ENCODE peak calls at places on chromosomes 5 and 9, in four cellular contexts. O is lower lobe of right lung, P is nephron progenitor cell, I is GM12878. H is an unnamed sample.

GRCh38 chr5:75510836-75511434 is 494 bp downstream of the CERT1 start:
- DNase-seq in O (peak), P (peak), I (no peak), H (peak)

GRCh38 chr9:75866273-75866871 is 24.1 kb upstream of the PCSK5 start:
- DNase-seq in O (no peak), P (peak), I (no peak), H (peak)

GRCh38 chr9:13110766-13111400 is 168.6 kb downstream of the MPDZ start:
- DNase-seq in O (no peak), P (no peak), I (no peak), H (no peak)

GRCh38 chr9:11269036-11269435 is 656.2 kb upstream of the PTPRD start:
- DNase-seq in O (no peak), P (no peak), I (no peak), H (no peak)

GRCh38 chr9:35905912-35906679 is at the start of gene HRCT1:
- DNase-seq in O (peak), P (no peak), I (no peak), H (no peak)

GRCh38 chr5:71013575-71013974 is 11.6 kb downstream of the NAIP start:
- DNase-seq in O (no peak), P (no peak), I (no peak), H (no peak)

GRCh38 chr9:129676970-129677369 is 11.5 kb downstream of the PRRX2 start:
- DNase-seq in O (no peak), P (no peak), I (no peak), H (no peak)

GRCh38 chr5:59328801-59329296 is 564.7 kb downstream of the PDE4D start:
- DNase-seq in O (no peak), P (no peak), I (no peak), H (no peak)

GRCh38 chr5:167918492-167919267 is 372.8 kb upstream of the WWC1 start:
- DNase-seq in O (no peak), P (peak), I (no peak), H (no peak)

GRCh38 chr5:72320022-72320898 is at the start of the genes MRPS27 and PTCD2:
- DNase-seq in O (peak), P (peak), I (peak), H (peak)

GRCh38 chr9:134251296-134251695 is 75.0 kb upstream of the RXRA start:
- DNase-seq in O (no peak), P (no peak), I (no peak), H (no peak)

GRCh38 chr9:134566196-134566822 is 75.3 kb upstream of the COL5A1 start:
- DNase-seq in O (no peak), P (no peak), I (no peak), H (no peak)

GRCh38 chr5:10534491-10535236 is 29.2 kb upstream of the ANKRD33B start:
- DNase-seq in O (no peak), P (no peak), I (no peak), H (no peak)

GRCh38 chr5:141084487-141084989 is 9.9 kb upstream of the PCDHB2 start:
- DNase-seq in O (no peak), P (peak), I (no peak), H (peak)

GRCh38 chr9:38205279-38205678 is 136.3 kb upstream of the SHB start:
- DNase-seq in O (no peak), P (no peak), I (no peak), H (no peak)

GRCh38 chr5:125485003-125485641 is 738.7 kb upstream of the ZNF608 start:
- DNase-seq in O (no peak), P (peak), I (no peak), H (no peak)

GRCh38 chr9:99118782-99119466 is 14.0 kb downstream of the TGFBR1 start:
- DNase-seq in O (no peak), P (no peak), I (peak), H (no peak)

GRCh38 chr5:30749971-30750370 is 443.5 kb upstream of the CDH6 start:
- DNase-seq in O (no peak), P (no peak), I (no peak), H (no peak)

GRCh38 chr5:53733853-53734252 is 173.4 kb downstream of the NDUFS4 start:
- DNase-seq in O (no peak), P (no peak), I (no peak), H (no peak)

GRCh38 chr5:17359451-17359965 is 138.5 kb upstream of the TAF11L2 start:
- DNase-seq in O (no peak), P (no peak), I (no peak), H (no peak)

GRCh38 chr9:135076143-135076875 is 11.2 kb upstream of the OLFM1 start:
- DNase-seq in O (no peak), P (no peak), I (no peak), H (no peak)

GRCh38 chr5:153782589-153783238 is 256.0 kb downstream of the FAM114A2 start:
- DNase-seq in O (no peak), P (no peak), I (no peak), H (peak)

GRCh38 chr5:26881901-26882300 is 156.5 kb downstream of the CDH9 start:
- DNase-seq in O (no peak), P (no peak), I (no peak), H (no peak)

GRCh38 chr9:95773061-95773433 is 102.4 kb upstream of the ERCC6L2 start:
- DNase-seq in O (no peak), P (no peak), I (no peak), H (no peak)

GRCh38 chr9:95770653-95771131 is 104.8 kb upstream of the ERCC6L2 start:
- DNase-seq in O (no peak), P (peak), I (no peak), H (no peak)

GRCh38 chr9:95771556-95772280 is 103.8 kb upstream of the ERCC6L2 start:
- DNase-seq in O (no peak), P (peak), I (no peak), H (no peak)

GRCh38 chr9:95769909-95770433 is 105.5 kb upstream of the ERCC6L2 start:
- DNase-seq in O (no peak), P (no peak), I (no peak), H (no peak)

GRCh38 chr9:95772320-95773060 is 103.0 kb upstream of the ERCC6L2 start:
- DNase-seq in O (no peak), P (peak), I (no peak), H (peak)
- TF ChIP-seq CTCF in O (no peak), P (no peak), I (no peak), H (no peak)

GRCh38 chr9:137279741-137280477 is 2.4 kb downstream of the TOR4A start:
- DNase-seq in O (peak), P (no peak), I (no peak), H (no peak)

GRCh38 chr9:137278061-137278912 is 761 bp downstream of the TOR4A start:
- DNase-seq in O (peak), P (no peak), I (no peak), H (peak)

GRCh38 chr9:137281345-137282116 is 4.0 kb downstream of the TOR4A start:
- DNase-seq in O (no peak), P (peak), I (no peak), H (peak)

GRCh38 chr9:137278913-137279711 is 1.6 kb downstream of the TOR4A start:
- DNase-seq in O (peak), P (no peak), I (no peak), H (no peak)

DNA sequence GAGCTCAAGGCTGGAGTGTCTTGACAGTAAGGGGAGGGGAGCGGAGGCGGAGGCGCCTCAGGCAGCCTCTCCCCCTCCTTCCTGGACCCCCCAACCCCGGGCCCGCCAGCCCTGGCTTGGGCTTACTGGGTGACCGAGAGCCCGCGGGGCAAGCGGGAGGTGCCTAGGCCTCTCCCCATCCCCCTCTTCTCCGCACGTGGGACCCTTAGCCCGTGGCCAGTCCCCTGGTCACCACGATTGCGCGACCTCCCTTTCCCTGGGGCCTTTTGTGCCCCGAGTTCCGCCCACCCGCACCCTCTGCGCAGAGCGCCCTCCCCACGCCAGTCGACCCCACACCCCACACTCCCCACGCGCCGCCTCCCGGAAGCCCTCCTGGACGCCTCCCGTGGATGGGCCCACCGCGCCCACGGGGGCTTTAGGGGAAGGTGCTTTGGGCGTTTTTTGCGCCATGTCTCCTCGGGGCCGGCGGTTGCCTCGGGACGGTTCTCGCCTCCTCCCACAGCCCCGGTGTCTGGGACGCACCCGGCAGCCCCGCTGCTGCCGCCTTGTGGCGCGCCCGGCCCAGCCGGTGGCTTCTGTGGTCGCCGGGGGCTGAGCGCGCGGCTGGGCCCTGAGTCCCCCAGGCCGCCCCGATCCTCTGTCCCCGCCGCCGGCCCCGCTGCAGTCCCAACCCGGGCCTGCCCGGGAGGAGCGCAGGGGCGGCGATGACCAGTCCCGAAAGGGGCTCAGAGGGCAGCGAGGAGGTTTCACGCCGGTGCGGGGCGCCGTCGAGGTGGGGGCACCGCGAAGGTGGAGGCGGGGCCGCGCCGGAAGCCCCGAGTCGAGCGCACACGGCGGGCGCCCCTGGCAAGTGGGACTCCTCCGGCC is 3.2 kb downstream of the TOR4A start:
- DNase-seq in O (peak), P (peak), I (no peak), H (peak)
- TF ChIP-seq CTCF in O (peak), P (peak), I (peak), H (peak)

DNA sequence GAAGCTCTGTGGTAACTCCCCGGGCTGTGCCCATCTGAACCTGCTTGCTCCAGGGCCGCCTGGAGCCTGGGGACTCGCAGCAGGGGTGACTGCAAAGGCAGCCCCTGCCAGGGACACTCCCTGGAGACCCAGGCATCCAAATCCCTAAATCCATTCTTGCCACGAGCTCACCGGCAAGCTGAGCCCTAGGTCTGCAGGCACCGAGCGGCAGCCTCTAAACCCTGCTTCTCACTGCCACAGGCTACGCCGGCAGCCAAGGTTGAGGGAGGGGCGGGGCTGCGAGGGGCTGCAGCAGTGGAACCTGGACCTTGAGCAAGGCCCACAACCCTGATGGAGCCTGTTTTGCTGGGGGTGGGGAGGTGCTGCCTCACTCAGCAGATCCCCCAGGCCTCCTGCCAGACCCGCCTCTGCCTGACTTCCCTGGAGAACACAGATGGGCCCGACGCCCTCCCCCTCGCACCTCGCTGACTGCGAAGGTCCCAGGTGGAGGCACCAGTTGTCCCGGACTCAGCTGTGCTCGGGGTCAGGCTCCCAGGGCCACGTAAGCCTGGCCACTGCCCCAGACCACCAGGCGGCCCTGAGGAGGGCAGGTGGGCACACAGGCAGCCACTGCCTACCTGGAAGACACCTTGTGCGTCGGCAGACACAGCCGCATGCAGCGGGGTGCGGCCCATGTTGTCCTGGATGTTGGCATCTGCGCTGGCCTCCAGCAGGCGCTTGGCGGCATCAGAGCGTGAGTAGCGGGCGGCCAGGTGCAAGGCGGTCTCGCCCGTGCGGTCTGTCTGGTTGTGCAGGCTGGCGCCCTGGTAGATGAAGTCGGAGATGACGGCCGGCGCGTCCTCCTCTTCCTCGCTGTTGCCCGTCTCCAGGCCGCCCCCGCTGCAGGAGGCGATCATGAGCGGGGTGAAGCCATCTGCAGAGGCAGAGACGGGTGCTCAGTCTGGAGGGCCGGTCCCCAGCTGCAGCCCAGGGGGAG is 17.4 kb upstream of the SEC16A start:
- DNase-seq in O (no peak), P (no peak), I (no peak), H (no peak)
- TF ChIP-seq CTCF in O (no peak), P (no peak), I (no peak), H (no peak)

DNA sequence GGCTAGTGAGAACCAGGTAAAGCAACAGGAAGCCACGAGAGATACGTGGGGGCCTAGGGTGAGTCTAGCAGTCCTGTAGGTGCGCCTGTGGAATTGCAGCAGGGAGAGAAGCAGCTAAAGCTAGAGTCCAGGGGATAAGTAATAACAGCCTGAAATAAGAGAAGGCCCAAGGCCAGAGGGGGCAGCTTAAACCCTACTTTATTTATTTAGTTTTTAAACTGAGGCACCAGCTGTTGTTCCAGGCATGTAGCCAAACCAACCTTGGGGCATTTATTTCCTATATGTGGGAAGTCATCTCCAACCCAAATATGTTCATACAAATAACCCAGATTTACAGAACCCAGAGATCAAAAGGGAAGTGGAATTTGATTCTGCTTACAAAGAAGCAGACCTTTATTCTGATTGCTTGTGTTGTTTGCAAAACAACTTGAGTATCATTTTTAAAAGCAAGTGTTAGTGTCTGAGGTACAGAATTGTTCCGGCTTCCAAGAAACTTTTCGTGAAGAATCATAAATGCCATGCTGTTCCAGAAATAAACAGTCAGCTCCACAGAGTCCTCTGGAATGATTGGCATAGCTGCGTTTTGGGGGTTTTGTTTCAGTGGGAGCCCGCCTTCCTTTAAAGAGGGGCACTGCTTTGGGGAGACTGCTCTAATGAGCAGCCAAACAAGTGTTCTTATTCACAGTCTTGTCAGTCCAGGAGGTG is 93.3 kb downstream of the GLDC start:
- DNase-seq in O (no peak), P (no peak), I (no peak), H (no peak)
- TF ChIP-seq CTCF in O (no peak), P (no peak), I (no peak), H (no peak)

DNA sequence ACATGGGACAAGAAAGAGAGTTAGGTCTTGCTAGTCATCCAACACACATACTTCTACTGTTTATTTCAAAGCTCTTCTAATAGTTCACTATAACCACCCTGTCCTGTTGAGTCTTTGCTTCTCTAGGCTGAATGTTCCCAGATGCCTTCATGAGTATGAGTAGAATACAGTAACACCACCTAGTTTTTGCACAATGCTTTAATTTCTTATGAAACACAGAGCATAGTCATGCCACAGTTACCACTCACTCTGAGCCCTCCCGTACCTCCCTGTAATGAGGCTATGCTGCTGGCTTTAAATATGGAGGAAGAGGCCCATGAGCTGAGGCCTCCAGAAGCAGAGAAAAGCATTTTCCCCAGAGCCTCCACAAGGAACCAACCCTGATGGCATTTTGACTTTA is 75.0 kb upstream of the SLC1A3 start:
- DNase-seq in O (no peak), P (no peak), I (no peak), H (no peak)
- TF ChIP-seq CTCF in O (no peak), P (no peak), I (no peak), H (no peak)

DNA sequence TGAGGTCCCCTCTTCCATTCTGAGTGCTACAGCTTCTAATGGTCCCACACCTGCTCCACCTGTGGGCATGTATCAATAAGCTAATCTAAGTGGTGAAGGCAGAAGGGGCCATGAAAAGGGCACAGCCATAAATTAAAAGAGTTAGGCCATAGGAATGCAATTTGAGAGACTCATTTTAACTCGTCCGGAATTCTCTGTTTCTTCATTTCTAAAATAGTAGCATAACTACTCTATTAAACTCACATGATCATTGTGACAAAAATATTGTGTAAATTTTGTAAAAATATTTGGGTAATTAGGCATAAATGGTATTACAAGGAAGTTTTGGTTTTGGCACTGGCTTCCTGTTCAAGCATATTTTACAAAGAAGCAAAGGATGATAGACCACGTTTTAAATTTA is 103.1 kb upstream of the TXNDC8 start:
- DNase-seq in O (no peak), P (no peak), I (no peak), H (no peak)
- TF ChIP-seq CTCF in O (no peak), P (no peak), I (no peak), H (no peak)

DNA sequence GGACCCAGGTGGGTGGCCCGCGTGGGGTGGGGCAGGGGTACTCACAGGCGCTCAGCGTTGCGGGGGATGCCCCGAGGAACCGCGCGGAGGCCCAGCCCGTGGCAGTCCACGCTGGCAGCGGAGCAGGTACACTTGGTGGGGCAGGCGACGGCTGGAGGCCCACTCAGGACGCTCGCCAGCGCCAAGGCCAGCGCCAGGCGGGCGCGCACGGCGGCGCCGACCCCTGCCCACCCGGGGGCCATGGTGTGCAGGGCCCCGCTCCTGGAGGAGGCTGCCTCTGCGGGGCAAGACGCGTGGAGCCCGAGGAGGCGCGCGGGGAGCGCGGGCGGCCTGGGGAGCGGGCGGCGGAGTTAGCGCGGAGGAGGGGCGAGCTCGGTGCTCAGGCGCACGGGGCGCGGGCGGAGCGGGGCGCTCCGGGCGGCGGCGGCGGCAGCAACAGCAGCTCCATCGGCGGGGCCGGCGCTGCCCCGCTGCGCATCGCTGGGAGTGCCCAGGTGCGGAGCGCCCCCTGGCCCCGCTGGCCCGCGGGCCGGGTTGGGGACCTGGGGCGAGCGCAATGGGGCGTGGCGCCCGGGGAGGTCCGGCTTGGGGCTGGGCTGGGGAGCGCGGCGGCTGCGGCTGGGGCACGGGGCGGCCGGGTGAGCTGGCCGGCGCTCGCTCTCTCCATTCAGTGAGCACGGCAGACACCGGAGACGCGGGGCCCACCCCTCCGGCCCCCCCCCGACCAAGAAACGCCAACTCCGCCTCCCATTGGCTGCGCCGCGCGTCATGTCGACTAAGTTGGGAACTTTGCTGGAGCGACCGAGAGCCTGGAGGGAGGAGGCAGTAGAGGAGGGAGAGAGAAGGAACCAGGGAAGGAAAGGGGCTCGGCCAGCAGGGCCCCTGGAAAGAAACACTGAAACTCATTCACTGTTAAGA is at the start of gene SLIT3:
- DNase-seq in O (no peak), P (peak), I (no peak), H (peak)
- TF ChIP-seq CTCF in O (no peak), P (no peak), I (no peak), H (no peak)